ENCODE peak calls at places on chromosomes 7 and 10, in five cellular contexts. O, R, M, S and X are unnamed samples.

GRCh38 chr10:130459851-130460490 is 323.8 kb downstream of the GLRX3 start:
- DNase-seq in O (no peak), R (no peak), M (peak), S (no peak), X (no peak)

GRCh38 chr7:123184271-123184670 is 15.5 kb downstream of the SLC13A1 start:
- DNase-seq in O (no peak), R (no peak), M (no peak), S (no peak), X (no peak)

GRCh38 chr7:148809856-148810255 is 74.2 kb downstream of the EZH2 start:
- DNase-seq in O (peak), R (no peak), M (no peak), S (no peak), X (no peak)

GRCh38 chr7:5005066-5005465 is 40.6 kb upstream of the RBAK start:
- DNase-seq in O (no peak), R (no peak), M (no peak), S (no peak), X (no peak)

GRCh38 chr7:25260862-25261454 is 32.7 kb upstream of the NPVF start:
- DNase-seq in O (no peak), R (no peak), M (no peak), S (no peak), X (no peak)

GRCh38 chr7:16585540-16585939 is 58.9 kb downstream of the LRRC72 start:
- DNase-seq in O (no peak), R (no peak), M (no peak), S (no peak), X (no peak)

GRCh38 chr10:130246113-130246512 is 109.9 kb downstream of the GLRX3 start:
- DNase-seq in O (no peak), R (no peak), M (no peak), S (no peak), X (no peak)

GRCh38 chr7:103076767-103077166 is 1.8 kb downstream of the ARMC10 start:
- DNase-seq in O (no peak), R (no peak), M (no peak), S (no peak), X (no peak)

GRCh38 chr10:4141471-4141870 is 356.5 kb upstream of the KLF6 start:
- DNase-seq in O (peak), R (no peak), M (no peak), S (no peak), X (no peak)

GRCh38 chr7:99098317-99098823 is 45.5 kb downstream of the SMURF1 start:
- DNase-seq in O (no peak), R (no peak), M (no peak), S (peak), X (no peak)

GRCh38 chr10:47381427-47382379 is 2.4 kb downstream of the ZNF488 start:
- DNase-seq in O (no peak), R (no peak), M (peak), S (no peak), X (no peak)

GRCh38 chr10:22931948-22932347 is 4.1 kb downstream of the ARMC3 start:
- DNase-seq in O (no peak), R (no peak), M (no peak), S (no peak), X (no peak)

GRCh38 chr10:44068716-44069482 is 316.0 kb downstream of the CXCL12 start:
- DNase-seq in O (no peak), R (no peak), M (no peak), S (no peak), X (no peak)

GRCh38 chr10:78520737-78521430 is 487.2 kb downstream of the RPS24 start:
- DNase-seq in O (peak), R (peak), M (no peak), S (peak), X (no peak)

GRCh38 chr7:87152897-87153641 is 816 bp downstream of the DMTF1 start:
- DNase-seq in O (peak), R (peak), M (peak), S (peak), X (no peak)

GRCh38 chr10:34145751-34146150 is 669.3 kb downstream of the PARD3 start:
- DNase-seq in O (no peak), R (no peak), M (no peak), S (no peak), X (no peak)

GRCh38 chr10:60978287-60979115 is 34.5 kb upstream of the RHOBTB1 start:
- DNase-seq in O (no peak), R (peak), M (no peak), S (peak), X (no peak)

GRCh38 chr7:4631664-4632171 is 50.4 kb upstream of the FOXK1 start:
- DNase-seq in O (peak), R (peak), M (peak), S (peak), X (no peak)

GRCh38 chr10:51700228-51700835 is 937 bp upstream of the CSTF2T start:
- DNase-seq in O (no peak), R (peak), M (no peak), S (no peak), X (no peak)

GRCh38 chr10:73117976-73118743 is 7.9 kb downstream of the NUDT13 start:
- DNase-seq in O (no peak), R (peak), M (no peak), S (peak), X (peak)

GRCh38 chr10:88347597-88348304 is 235.4 kb downstream of the RNLS start:
- DNase-seq in O (no peak), R (no peak), M (no peak), S (no peak), X (no peak)

GRCh38 chr10:13439771-13440708 is 88.8 kb downstream of the BEND7 start:
- DNase-seq in O (peak), R (peak), M (peak), S (peak), X (no peak)

GRCh38 chr10:126497672-126498071 is 109.4 kb upstream of the ADAM12 start:
- DNase-seq in O (no peak), R (no peak), M (no peak), S (no peak), X (no peak)

GRCh38 chr10:116665541-116666125 is 44.9 kb downstream of the PNLIPRP2 start:
- DNase-seq in O (no peak), R (no peak), M (peak), S (peak), X (no peak)

GRCh38 chr10:127195041-127195506 is 1.3 kb downstream of the INSYN2A start:
- DNase-seq in O (peak), R (no peak), M (peak), S (no peak), X (no peak)

GRCh38 chr7:76077435-76077834 is 29.5 kb downstream of the MDH2 start:
- DNase-seq in O (no peak), R (no peak), M (no peak), S (no peak), X (no peak)

DNA sequence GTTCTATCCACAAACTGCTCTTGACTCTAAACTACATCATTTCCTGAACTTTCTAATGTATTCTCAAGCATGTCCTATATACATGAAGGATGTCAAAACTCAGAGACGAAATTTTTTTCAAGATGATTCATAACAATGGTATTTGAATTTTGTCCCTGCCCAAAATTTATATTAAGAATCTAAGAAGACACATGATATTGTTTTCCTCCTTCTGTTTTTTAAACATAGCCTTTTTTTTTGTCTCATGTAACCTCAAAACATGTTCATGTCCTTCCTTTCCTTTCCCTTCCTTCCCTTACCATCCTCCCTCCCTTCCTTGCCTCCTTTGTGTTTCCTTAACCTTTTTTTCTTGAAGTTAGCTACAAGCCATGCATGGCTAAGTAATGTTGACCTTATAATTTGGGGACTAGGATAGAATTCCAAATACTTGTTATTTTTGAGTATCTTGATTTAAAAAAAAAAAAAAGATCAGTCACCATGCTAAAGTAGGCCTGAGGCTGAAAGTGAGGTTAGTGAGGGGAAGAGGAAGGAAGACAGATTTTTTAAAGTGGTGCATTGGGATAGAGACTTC is 163.0 kb downstream of the SUGCT start:
- DNase-seq in O (no peak), R (no peak), M (no peak), S (no peak), X (no peak)
- TF ChIP-seq ATF2 in O (no peak), R (no peak), M (no peak), S (no peak), X (no peak)

GRCh38 chr10:24617771-24618396 is 105.8 kb downstream of the ARHGAP21 start:
- DNase-seq in O (peak), R (peak), M (peak), S (peak), X (no peak)

GRCh38 chr10:24616536-24616935 is 107.2 kb downstream of the ARHGAP21 start:
- DNase-seq in O (no peak), R (no peak), M (no peak), S (no peak), X (no peak)

GRCh38 chr10:24622781-24623301 is 100.8 kb downstream of the ARHGAP21 start:
- DNase-seq in O (no peak), R (no peak), M (no peak), S (no peak), X (no peak)

GRCh38 chr10:24618401-24618800 is 105.3 kb downstream of the ARHGAP21 start:
- DNase-seq in O (no peak), R (peak), M (no peak), S (no peak), X (no peak)
- TF ChIP-seq ATF2 in O (no peak), R (no peak), M (no peak), S (no peak), X (no peak)

DNA sequence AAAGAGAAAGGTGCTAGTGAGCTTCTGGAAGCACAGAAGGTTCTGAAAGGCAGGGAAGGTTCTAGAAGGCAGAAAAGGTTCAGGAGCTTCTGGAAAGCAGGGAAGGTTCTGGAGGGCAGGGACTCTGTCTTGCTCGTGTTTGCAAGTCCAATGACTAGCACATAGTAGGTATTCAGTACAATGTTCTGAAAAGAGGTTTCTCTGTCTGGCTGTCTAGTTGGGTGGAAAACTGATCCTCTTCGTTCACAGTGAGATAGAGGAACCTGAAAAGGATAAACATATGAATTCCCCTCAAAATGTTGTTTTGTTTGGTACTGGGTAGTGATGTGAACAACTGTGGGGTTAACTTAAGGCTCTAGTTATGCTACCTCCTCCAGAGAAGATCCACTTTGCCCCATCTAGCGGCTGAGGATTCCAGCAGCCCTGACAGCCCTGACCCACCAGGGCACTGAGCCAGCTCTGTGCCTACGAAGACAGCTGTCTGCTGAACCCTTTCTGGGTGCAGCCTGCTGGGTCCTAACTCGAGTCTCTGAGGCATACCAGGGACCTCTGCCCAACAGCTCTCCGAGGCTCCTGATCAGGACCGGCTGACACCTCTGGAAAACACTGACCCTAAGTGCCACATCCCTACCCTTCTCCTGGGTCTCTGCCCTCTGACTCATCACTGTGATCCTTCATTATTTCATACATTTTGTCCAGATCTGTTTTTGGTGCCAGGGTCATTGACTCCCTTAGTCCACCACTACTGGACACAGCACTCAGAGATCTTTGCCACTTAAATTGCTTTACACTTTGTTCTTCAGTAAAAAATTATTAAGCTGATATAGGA is 15.4 kb downstream of the PTPRN2 start:
- DNase-seq in O (no peak), R (peak), M (no peak), S (peak), X (no peak)
- TF ChIP-seq ATF2 in O (no peak), R (no peak), M (no peak), S (no peak), X (no peak)

DNA sequence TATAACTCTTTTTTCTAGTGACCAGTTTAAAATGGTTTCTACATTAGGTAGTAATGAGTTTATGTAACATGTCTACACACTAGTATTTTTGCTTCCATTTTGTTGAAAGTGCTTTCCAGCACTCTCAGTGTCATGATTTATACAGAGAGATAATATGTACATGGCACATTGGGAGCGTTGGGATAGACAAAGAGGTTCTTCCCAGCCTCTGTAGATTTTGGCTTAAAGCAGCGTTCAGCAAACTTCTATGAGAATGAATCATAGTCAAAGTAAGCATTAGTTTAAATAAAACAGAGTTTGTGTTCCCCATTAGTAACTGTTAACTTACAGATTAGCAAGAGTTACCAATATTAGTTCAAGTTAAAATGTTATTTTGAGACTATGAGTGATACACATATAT is 43.9 kb downstream of the SEPTIN14 start:
- DNase-seq in O (no peak), R (no peak), M (no peak), S (no peak), X (no peak)
- TF ChIP-seq ATF2 in O (no peak), R (no peak), M (no peak), S (no peak), X (no peak)

GRCh38 chr7:131097662-131098376 is 229.9 kb upstream of the MKLN1 start:
- DNase-seq in O (no peak), R (no peak), M (no peak), S (no peak), X (no peak)

GRCh38 chr7:131095346-131095745 is 232.3 kb upstream of the MKLN1 start:
- DNase-seq in O (no peak), R (no peak), M (no peak), S (no peak), X (no peak)

GRCh38 chr7:131098527-131098926 is 229.1 kb upstream of the MKLN1 start:
- DNase-seq in O (no peak), R (no peak), M (no peak), S (no peak), X (no peak)

GRCh38 chr7:131094685-131095084 is 233.0 kb upstream of the MKLN1 start:
- DNase-seq in O (no peak), R (no peak), M (no peak), S (no peak), X (no peak)

GRCh38 chr7:131096267-131096927 is 231.3 kb upstream of the MKLN1 start:
- DNase-seq in O (no peak), R (no peak), M (no peak), S (peak), X (no peak)
- TF ChIP-seq ATF2 in O (no peak), R (no peak), M (no peak), S (no peak), X (no peak)

DNA sequence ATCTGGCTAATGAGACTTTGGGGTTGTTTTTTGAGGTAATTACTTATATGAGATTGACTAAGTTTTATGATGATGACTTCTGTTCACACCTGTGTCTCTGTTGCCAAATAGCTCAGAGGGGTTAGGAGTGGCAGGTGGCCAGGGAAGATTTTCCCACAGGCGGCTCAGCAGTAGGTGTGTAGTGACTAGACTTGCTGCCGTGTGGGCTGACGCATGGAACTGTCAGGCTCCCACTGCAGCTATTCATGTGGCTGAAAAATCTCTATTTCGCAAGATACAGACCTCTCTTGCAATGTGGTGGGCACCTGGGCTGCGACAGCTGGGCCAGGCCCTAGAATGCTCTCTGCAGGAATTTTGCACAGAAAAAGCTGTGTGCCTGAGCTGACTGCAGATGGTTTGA is 1.4 kb downstream of the CPA4 start:
- DNase-seq in O (no peak), R (no peak), M (no peak), S (no peak), X (no peak)
- TF ChIP-seq ATF2 in O (no peak), R (no peak), M (no peak), S (no peak), X (no peak)